ENCODE peak calls at places on chromosomes 7 and 10, in eight cellular contexts. A is Kasumi-1; W is stimulated activated CD8-positive, alpha-beta memory T cell treated with anti-CD3 and anti-CD28 coated beads, Interleukin-15, amount 100 ng/mL, for 4 hours; Q is ovary; Y is GM10248; R is activated T-helper 1 cell treated with anti-CD3 and anti-CD28 coated beads, Interleukin-2, amount 50 U/mL, for 16 hours; M is skeletal muscle cell; Z is nephron progenitor cell. T is an unnamed sample.
A peak's percentile ranks its signal among the peaks of the same experiment; 100 is the strongest.

GRCh38 chr10:11611248-11612003 is at the start of gene USP6NL:
- DNase-seq in A (peak; percentile 67), W (peak; percentile 29), Q (peak; percentile 90), Y (peak; percentile 83), R (peak; percentile 18), M (peak; percentile 36), Z (peak; percentile 92), T (peak; percentile 44)

GRCh38 chr10:132103116-132103910 is 37.6 kb downstream of the JAKMIP3 start:
- DNase-seq in A (no peak), W (no peak), Q (no peak), Y (no peak), R (no peak), M (no peak), Z (no peak), T (no peak)

GRCh38 chr7:156113733-156114132 is 301.5 kb upstream of the SHH start:
- DNase-seq in A (no peak), W (no peak), Q (no peak), Y (no peak), R (no peak), M (no peak), Z (no peak), T (no peak)

GRCh38 chr10:77713506-77714280 is 76.1 kb upstream of the KCNMA1 start:
- DNase-seq in A (no peak), W (no peak), Q (no peak), Y (no peak), R (no peak), M (no peak), Z (no peak), T (no peak)

GRCh38 chr10:11631890-11632587 is 20.6 kb upstream of the USP6NL start:
- DNase-seq in A (no peak), W (no peak), Q (no peak), Y (peak; percentile 60), R (no peak), M (no peak), Z (no peak), T (no peak)

GRCh38 chr10:8183241-8183704 is 128.8 kb downstream of the GATA3 start:
- DNase-seq in A (no peak), W (peak; percentile 3), Q (no peak), Y (no peak), R (no peak), M (no peak), Z (no peak), T (no peak)

GRCh38 chr7:37729160-37729559 is 45.6 kb downstream of the GPR141 start:
- DNase-seq in A (no peak), W (no peak), Q (no peak), Y (no peak), R (no peak), M (no peak), Z (no peak), T (no peak)

GRCh38 chr7:89064831-89065230 is 269.3 kb upstream of the TEX47 start:
- DNase-seq in A (no peak), W (no peak), Q (no peak), Y (no peak), R (no peak), M (no peak), Z (no peak), T (no peak)

GRCh38 chr7:24756545-24756988 is 697 bp downstream of the GSDME start:
- DNase-seq in A (no peak), W (no peak), Q (peak; percentile 61), Y (peak; percentile 56), R (no peak), M (no peak), Z (no peak), T (no peak)

GRCh38 chr7:50266893-50267386 is 37.6 kb upstream of the IKZF1 start:
- DNase-seq in A (peak; percentile 92), W (peak; percentile 74), Q (no peak), Y (peak; percentile 59), R (peak; percentile 55), M (no peak), Z (no peak), T (no peak)

GRCh38 chr7:101792051-101792651 is 25.3 kb upstream of the CUX1 start:
- DNase-seq in A (no peak), W (no peak), Q (peak; percentile 29), Y (no peak), R (no peak), M (no peak), Z (no peak), T (no peak)

GRCh38 chr10:133044502-133044901 is 43.2 kb upstream of the ADGRA1 start:
- DNase-seq in A (no peak), W (no peak), Q (no peak), Y (no peak), R (no peak), M (no peak), Z (peak; percentile 43), T (no peak)

GRCh38 chr7:45171946-45172345 is 14.4 kb downstream of the RAMP3 start:
- DNase-seq in A (no peak), W (no peak), Q (no peak), Y (no peak), R (no peak), M (no peak), Z (no peak), T (no peak)

T was measured in DMS153.